ENCODE peak calls at places on chromosomes 16 and 17, in seven cellular contexts. H is right lobe of liver; B is IMR-90; X is PC-3; U is CD8-positive, alpha-beta T cell; N is BE2C; R is HAP-1. I is an unnamed sample. For H3K4me1 and H3K36me3, the result is how much of the 10 kb centered on the place peaks cover.

GRCh38 chr17:18116078-18116477 is 7.5 kb downstream of the MYO15A start:
- DNase-seq in H (peak), B (no peak), X (no peak), U (no peak), N (no peak), R (no peak), I (no peak)

GRCh38 chr16:56683424-56684162 is 1.3 kb downstream of the MT1X start:
- DNase-seq in H (peak), B (no peak), X (no peak), U (no peak), N (no peak), R (no peak), I (no peak)

GRCh38 chr16:89395150-89396142 is 94.9 kb downstream of the ANKRD11 start:
- DNase-seq in H (peak), B (peak), X (peak), U (no peak), N (peak), R (peak), I (no peak)

GRCh38 chr17:76772842-76773521 is 35.1 kb downstream of the MFSD11 start:
- DNase-seq in H (no peak), B (peak), X (peak), U (peak), N (peak), R (peak), I (peak)

GRCh38 chr17:44765965-44766364 is 7.2 kb downstream of the ADAM11 start:
- DNase-seq in H (no peak), B (no peak), X (no peak), U (no peak), N (no peak), R (no peak), I (no peak)

GRCh38 chr16:9334091-9334490 is 242.6 kb downstream of the HAPSTR1 start:
- DNase-seq in H (no peak), B (no peak), X (no peak), U (no peak), N (no peak), R (no peak), I (no peak)

GRCh38 chr17:43570518-43570928 is 24.4 kb upstream of the ETV4 start:
- DNase-seq in H (no peak), B (peak), X (peak), U (no peak), N (no peak), R (no peak), I (no peak)

GRCh38 chr16:3145151-3145550 is 10.3 kb downstream of the ZNF213 start:
- DNase-seq in H (no peak), B (no peak), X (no peak), U (no peak), N (no peak), R (no peak), I (no peak)

GRCh38 chr17:42287305-42288077 is 807 bp upstream of the STAT5A start:
- DNase-seq in H (no peak), B (no peak), X (no peak), U (peak), N (no peak), R (no peak), I (peak)

GRCh38 chr16:58331024-58331707 is 36.3 kb upstream of the PRSS54 start:
- DNase-seq in H (no peak), B (no peak), X (no peak), U (no peak), N (no peak), R (peak), I (no peak)

GRCh38 chr16:25265968-25266367 is 8.3 kb upstream of the ZKSCAN2 start:
- DNase-seq in H (no peak), B (no peak), X (no peak), U (no peak), N (no peak), R (no peak), I (no peak)

GRCh38 chr17:13485327-13485726 is 116.4 kb downstream of the HS3ST3A1 start:
- DNase-seq in H (no peak), B (no peak), X (no peak), U (no peak), N (no peak), R (no peak), I (no peak)

GRCh38 chr16:3364774-3365427 is 9.2 kb downstream of the OR2C1 start:
- DNase-seq in H (peak), B (peak), X (peak), U (peak), N (peak), R (no peak), I (peak)

GRCh38 chr17:19238167-19238505 is 970 bp downstream of the EPN2 start:
- DNase-seq in H (peak), B (no peak), X (peak), U (peak), N (peak), R (peak), I (peak)

GRCh38 chr17:30263552-30264333 is 28.0 kb downstream of the BLMH start:
- DNase-seq in H (peak), B (peak), X (no peak), U (no peak), N (no peak), R (no peak), I (no peak)

GRCh38 chr16:3214904-3215600 is 19.9 kb downstream of the ZNF200 start:
- DNase-seq in H (no peak), B (no peak), X (no peak), U (peak), N (no peak), R (no peak), I (no peak)

GRCh38 chr16:73064227-73064995 is 16.5 kb upstream of the ZFHX3 start:
- DNase-seq in H (no peak), B (peak), X (no peak), U (no peak), N (no peak), R (no peak), I (no peak)

GRCh38 chr16:89974860-89975259 is 26.3 kb downstream of the DEF8 start:
- DNase-seq in H (no peak), B (no peak), X (no peak), U (no peak), N (no peak), R (no peak), I (no peak)

GRCh38 chr16:27324851-27325301 is 11.1 kb downstream of the IL4R start:
- DNase-seq in H (no peak), B (no peak), X (no peak), U (no peak), N (no peak), R (no peak), I (no peak)

GRCh38 chr16:4239682-4240175 is 2.2 kb downstream of the SRL start:
- DNase-seq in H (no peak), B (no peak), X (no peak), U (no peak), N (no peak), R (no peak), I (no peak)

GRCh38 chr17:55845385-55845784 is 94.5 kb downstream of the PCTP start:
- DNase-seq in H (peak), B (peak), X (no peak), U (peak), N (peak), R (peak), I (no peak)

GRCh38 chr16:85906349-85906748 is 7.4 kb downstream of the IRF8 start:
- DNase-seq in H (peak), B (no peak), X (no peak), U (no peak), N (no peak), R (no peak), I (no peak)

GRCh38 chr17:74702132-74702876 is 10.4 kb downstream of the CD300LF start:
- DNase-seq in H (no peak), B (no peak), X (no peak), U (no peak), N (no peak), R (no peak), I (no peak)
- H3K4me3 ChIP-seq in H (no peak), B (no peak), X (no peak), U (no peak), N (no peak), R (no peak), I (no peak)

GRCh38 chr16:70706948-70707465 is 21.2 kb upstream of the MTSS2 start:
- DNase-seq in H (no peak), B (peak), X (peak), U (no peak), N (no peak), R (no peak), I (no peak)
- H3K4me1 ChIP-seq in H (under half), B (half or more), X (under half), U (under half), N (under half), R (under half), I (under half)

GRCh38 chr16:84062734-84063640 is 20.4 kb upstream of the SLC38A8 start:
- DNase-seq in H (peak), B (peak), X (peak), U (peak), N (peak), R (peak), I (peak)
- H3K36me3 ChIP-seq in H (under half), B (under half), X (under half), U (half or more), N (half or more), R (half or more), I (half or more)

DNA sequence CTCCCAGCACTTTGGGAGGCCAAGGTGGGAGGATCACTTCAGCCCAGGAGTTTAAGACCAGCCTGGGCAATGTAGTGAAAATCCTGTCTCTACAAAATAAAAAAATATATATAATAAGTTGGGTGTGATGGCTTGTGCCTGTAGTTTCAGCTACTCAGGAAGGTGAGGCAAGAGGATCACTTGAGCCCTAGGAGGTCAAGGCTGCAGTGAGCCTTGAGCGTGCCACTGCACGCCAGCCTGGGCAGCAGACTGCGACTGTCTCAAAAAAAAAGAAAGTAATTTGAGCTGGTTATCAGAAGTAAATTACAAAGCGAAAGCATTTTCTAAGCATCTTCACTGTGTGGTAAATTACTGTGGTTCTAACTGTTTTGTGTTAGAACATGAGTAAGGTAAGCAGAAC is 66.2 kb downstream of the NQO1 start:
- DNase-seq in H (no peak), B (no peak), X (no peak), U (no peak), N (no peak), R (no peak), I (no peak)
- H3K4me3 ChIP-seq in H (no peak), B (no peak), X (no peak), U (no peak), N (no peak), R (no peak), I (no peak)

DNA sequence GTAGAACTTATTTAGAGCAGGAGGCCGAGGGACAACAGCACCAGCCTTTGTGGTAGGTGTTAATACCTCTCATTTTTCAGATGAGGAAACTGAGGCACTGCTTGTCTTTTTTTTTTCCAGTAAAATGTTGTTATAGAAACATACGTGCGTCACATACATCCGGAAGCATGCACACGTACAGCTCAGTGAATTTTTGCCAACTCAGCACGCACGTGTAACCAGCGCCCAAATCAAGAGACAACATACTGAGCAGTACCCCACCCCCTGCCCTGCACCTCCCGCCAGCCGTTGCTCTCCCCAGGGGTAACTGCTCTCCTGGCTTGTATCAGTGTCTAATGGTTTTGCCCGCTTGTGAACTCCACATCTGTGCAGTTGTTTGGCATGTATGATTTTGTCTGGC is 92.0 kb downstream of the CMIP start:
- DNase-seq in H (no peak), B (no peak), X (no peak), U (no peak), N (no peak), R (no peak), I (no peak)
- H3K4me1 ChIP-seq in H (under half), B (under half), X (under half), U (under half), N (under half), R (under half), I (under half)

GRCh38 chr17:38779965-38780752 is 19.2 kb downstream of the PIP4K2B start:
- DNase-seq in H (no peak), B (no peak), X (no peak), U (no peak), N (no peak), R (no peak), I (no peak)
- H3K36me3 ChIP-seq in H (under half), B (half or more), X (under half), U (half or more), N (half or more), R (half or more), I (half or more)

GRCh38 chr17:50201226-50201854 is at the start of gene COL1A1:
- DNase-seq in H (peak), B (peak), X (no peak), U (no peak), N (no peak), R (no peak), I (no peak)
- H3K4me3 ChIP-seq in H (peak), B (peak), X (peak), U (peak), N (peak), R (peak), I (peak)

GRCh38 chr17:64635647-64636305 is 26.3 kb downstream of the SMURF2 start:
- DNase-seq in H (no peak), B (peak), X (peak), U (no peak), N (no peak), R (no peak), I (no peak)
- H3K4me1 ChIP-seq in H (under half), B (under half), X (under half), U (under half), N (under half), R (under half), I (under half)

I was measured in CD8-positive, alpha-beta memory T cell.